ENCODE peak calls at places on chromosomes 11 and 22, in four cellular contexts. One of them, this sample, is unnamed.

GRCh38 chr11:73729594-73730206 is 31.2 kb downstream of the RAB6A start:
- DNase-seq in SK-N-SH: peak; percentile 40
- DNase-seq in GM12878: no peak
- DNase-seq in H1: peak; percentile 33
- DNase-seq in this sample: no peak

GRCh38 chr11:36211735-36212430 is 77.3 kb downstream of the COMMD9 start:
- DNase-seq in H1: no peak
- DNase-seq in SK-N-SH: peak; percentile 69
- DNase-seq in GM12878: no peak
- DNase-seq in this sample: no peak

GRCh38 chr11:86269645-86270044 is 25.1 kb downstream of the EED start:
- DNase-seq in SK-N-SH: no peak
- DNase-seq in H1: no peak
- DNase-seq in GM12878: no peak
- DNase-seq in this sample: no peak

GRCh38 chr11:95835768-95836488 is 45.6 kb downstream of the CEP57 start:
- DNase-seq in H1: peak; percentile 5
- DNase-seq in GM12878: peak; percentile 13
- DNase-seq in SK-N-SH: peak; percentile 55
- DNase-seq in this sample: no peak

GRCh38 chr11:61978703-61979661 is 11.5 kb upstream of the FTH1 start:
- DNase-seq in H1: no peak
- DNase-seq in SK-N-SH: no peak
- DNase-seq in GM12878: no peak
- DNase-seq in this sample: no peak

GRCh38 chr11:43694477-43694876 is 13.9 kb downstream of the HSD17B12 start:
- DNase-seq in H1: no peak
- DNase-seq in GM12878: no peak
- DNase-seq in SK-N-SH: no peak
- DNase-seq in this sample: no peak

GRCh38 chr11:36002196-36002595 is 58.3 kb downstream of the LDLRAD3 start:
- DNase-seq in SK-N-SH: no peak
- DNase-seq in H1: peak; percentile 9
- DNase-seq in GM12878: no peak
- DNase-seq in this sample: no peak

GRCh38 chr22:23387827-23388491 is 192.1 kb downstream of the IGLL1 start:
- DNase-seq in GM12878: no peak
- DNase-seq in H1: no peak
- DNase-seq in SK-N-SH: no peak
- DNase-seq in this sample: no peak

GRCh38 chr11:18773104-18773503 is 18.5 kb downstream of the PTPN5 start:
- DNase-seq in H1: no peak
- DNase-seq in GM12878: no peak
- DNase-seq in SK-N-SH: no peak
- DNase-seq in this sample: no peak

GRCh38 chr11:55707029-55707428 is 45.0 kb downstream of the OR4C6 start:
- DNase-seq in GM12878: peak; percentile 9
- DNase-seq in SK-N-SH: peak; percentile 16
- DNase-seq in H1: no peak
- DNase-seq in this sample: no peak

GRCh38 chr11:61626580-61627380 is 45.9 kb upstream of the SYT7 start:
- DNase-seq in SK-N-SH: no peak
- DNase-seq in GM12878: no peak
- DNase-seq in H1: no peak
- DNase-seq in this sample: no peak

DNA sequence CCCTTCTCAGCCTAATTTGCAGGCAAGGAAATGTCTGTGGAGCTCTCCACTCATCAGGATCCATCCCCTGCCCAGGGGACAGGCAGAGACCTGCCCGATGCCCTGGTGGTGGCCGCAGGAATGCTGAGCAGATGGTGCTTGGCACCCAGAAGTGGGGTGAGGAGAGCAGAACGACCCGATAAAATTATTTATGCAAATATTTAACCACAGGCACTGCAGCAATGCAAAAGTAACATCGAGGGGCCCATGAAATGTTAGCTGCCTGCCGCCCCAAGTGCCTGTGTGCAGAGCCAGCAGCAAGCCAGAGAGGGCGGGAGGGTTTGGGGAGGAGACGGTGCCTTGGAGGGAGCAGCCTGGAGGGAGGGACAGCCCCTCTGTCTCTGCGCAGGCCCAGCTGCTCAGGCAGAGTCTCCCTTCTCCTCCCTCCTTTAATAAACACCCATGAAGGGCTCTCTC is 205.5 kb downstream of the CTTN start:
- DNase-seq in GM12878: no peak
- DNase-seq in SK-N-SH: no peak
- DNase-seq in H1: no peak
- DNase-seq in this sample: no peak
- TF ChIP-seq TAF1 in GM12878: no peak
- TF ChIP-seq TAF1 in SK-N-SH: no peak
- TF ChIP-seq TAF1 in H1: no peak
- TF ChIP-seq TAF1 in this sample: no peak

GRCh38 chr11:132231656-132232173 is 861.3 kb downstream of the NTM start:
- DNase-seq in SK-N-SH: no peak
- DNase-seq in GM12878: no peak
- DNase-seq in H1: no peak
- DNase-seq in this sample: no peak

GRCh38 chr11:132226522-132226921 is 856.1 kb downstream of the NTM start:
- DNase-seq in H1: no peak
- DNase-seq in SK-N-SH: no peak
- DNase-seq in GM12878: no peak
- DNase-seq in this sample: no peak

DNA sequence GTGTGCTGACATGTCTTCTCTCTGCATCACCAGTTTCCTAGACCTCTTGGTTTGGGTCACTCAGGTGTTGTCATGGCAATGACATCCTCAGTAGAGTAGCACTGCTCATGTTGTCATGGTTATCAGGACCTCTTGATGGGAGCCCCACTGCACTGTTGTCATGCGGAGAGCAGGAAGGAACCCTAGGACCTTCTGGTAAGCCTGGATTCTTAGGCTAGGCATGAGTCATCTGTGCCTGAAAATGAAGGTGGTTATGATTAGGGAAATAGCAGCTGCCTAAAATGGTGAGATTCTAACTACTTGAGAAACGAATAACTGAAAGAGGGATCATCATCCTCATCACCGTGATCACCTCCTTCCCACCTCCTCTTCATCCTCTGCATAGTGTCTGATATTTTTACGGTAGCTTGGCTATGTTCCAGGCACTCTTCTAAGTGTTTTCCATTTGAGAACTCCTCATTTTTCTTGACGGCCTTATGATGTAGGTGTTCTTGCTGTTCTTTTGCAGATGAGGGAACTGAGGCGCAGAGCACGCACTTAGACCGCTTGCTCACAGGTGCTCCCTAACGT is 858.4 kb downstream of the NTM start:
- DNase-seq in GM12878: no peak
- DNase-seq in H1: no peak
- DNase-seq in SK-N-SH: no peak
- DNase-seq in this sample: no peak
- TF ChIP-seq POLR2AphosphoS5 in GM12878: no peak
- TF ChIP-seq POLR2AphosphoS5 in H1: no peak
- TF ChIP-seq POLR2AphosphoS5 in SK-N-SH: no peak
- TF ChIP-seq POLR2AphosphoS5 in this sample: no peak

DNA sequence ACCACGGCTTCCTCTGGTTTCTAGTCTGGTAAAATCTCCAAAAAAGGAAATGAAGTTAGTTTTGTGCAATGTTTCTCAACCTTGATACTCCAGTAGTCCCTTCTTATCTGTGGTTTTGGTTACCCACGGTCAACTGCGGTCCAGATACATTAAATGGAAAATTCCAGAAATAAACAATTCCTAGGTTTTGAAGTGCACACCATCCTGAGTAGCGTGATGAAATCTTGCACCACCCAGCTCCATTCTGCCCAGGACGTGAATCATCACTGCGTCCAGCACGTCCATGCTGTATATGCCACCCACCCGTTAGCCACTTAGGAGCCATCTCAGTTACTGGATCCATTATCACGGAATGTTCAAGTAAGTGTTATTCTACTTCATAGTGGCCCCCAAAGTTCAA is 117.0 kb downstream of the FBXO7 start:
- DNase-seq in GM12878: no peak
- DNase-seq in H1: no peak
- DNase-seq in SK-N-SH: no peak
- DNase-seq in this sample: no peak
- TF ChIP-seq TAF1 in GM12878: no peak
- TF ChIP-seq TAF1 in H1: no peak
- TF ChIP-seq TAF1 in SK-N-SH: no peak
- TF ChIP-seq TAF1 in this sample: no peak

GRCh38 chr11:1916986-1917522 is 2.4 kb upstream of the TNNT3 start:
- DNase-seq in H1: no peak
- DNase-seq in GM12878: no peak
- DNase-seq in SK-N-SH: no peak
- DNase-seq in this sample: peak; percentile 46

GRCh38 chr11:1916132-1916985 is 3.1 kb upstream of the TNNT3 start:
- DNase-seq in H1: no peak
- DNase-seq in SK-N-SH: no peak
- DNase-seq in GM12878: peak; percentile 9
- DNase-seq in this sample: peak; percentile 57

GRCh38 chr11:1918436-1919315 is 827 bp upstream of the TNNT3 start:
- DNase-seq in GM12878: no peak
- DNase-seq in H1: no peak
- DNase-seq in SK-N-SH: peak; percentile 38
- DNase-seq in this sample: peak; percentile 31

GRCh38 chr11:1919428-1920127 is at the start of gene TNNT3:
- DNase-seq in GM12878: no peak
- DNase-seq in H1: no peak
- DNase-seq in SK-N-SH: peak; percentile 38
- DNase-seq in this sample: peak; percentile 35

GRCh38 chr11:1917523-1918435 is 1.7 kb upstream of the TNNT3 start:
- DNase-seq in GM12878: no peak
- DNase-seq in SK-N-SH: peak; percentile 59
- DNase-seq in H1: no peak
- DNase-seq in this sample: peak; percentile 60
- TF ChIP-seq POLR2AphosphoS5 in GM12878: no peak
- TF ChIP-seq POLR2AphosphoS5 in SK-N-SH: no peak
- TF ChIP-seq POLR2AphosphoS5 in H1: no peak
- TF ChIP-seq POLR2AphosphoS5 in this sample: no peak

DNA sequence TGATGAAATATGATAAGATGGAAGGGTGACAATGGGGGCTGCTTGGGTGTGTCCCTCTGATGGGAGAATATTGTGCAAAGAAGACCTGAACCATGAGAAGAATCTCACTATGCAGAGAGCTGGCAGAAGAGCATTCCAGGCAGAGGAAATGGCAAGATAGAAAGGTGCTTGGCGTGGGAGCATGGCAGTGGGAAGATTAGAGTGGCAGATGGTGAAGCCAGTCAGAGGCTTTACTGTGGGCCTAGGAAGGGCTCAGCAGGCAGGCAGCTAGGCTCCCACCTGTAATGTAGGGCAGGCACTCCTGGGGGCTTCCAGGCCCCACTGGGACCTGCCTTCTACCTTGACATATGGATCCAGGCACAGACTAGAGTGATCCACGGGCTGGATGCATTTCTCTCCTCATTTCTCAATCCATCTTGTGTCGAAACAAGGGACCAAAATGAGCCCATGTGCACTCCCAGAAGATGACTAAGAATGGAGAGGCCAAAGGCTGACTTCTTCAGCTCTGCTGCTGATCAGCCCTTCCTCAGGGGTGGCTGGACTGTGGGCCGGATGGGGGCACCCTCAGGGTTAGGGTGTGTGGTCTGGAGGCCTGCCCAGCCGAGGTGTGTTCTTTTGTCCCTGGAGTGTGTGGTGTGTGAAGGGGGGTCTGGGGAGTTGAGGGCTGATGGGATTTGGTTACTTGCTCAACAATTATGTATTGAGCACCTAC is 88.3 kb downstream of the TSPAN18 start:
- DNase-seq in SK-N-SH: no peak
- DNase-seq in H1: no peak
- DNase-seq in GM12878: no peak
- DNase-seq in this sample: no peak
- TF ChIP-seq TAF1 in SK-N-SH: no peak
- TF ChIP-seq TAF1 in H1: no peak
- TF ChIP-seq TAF1 in GM12878: no peak
- TF ChIP-seq TAF1 in this sample: no peak

GRCh38 chr22:19871023-19871844 is 16.6 kb upstream of the GNB1L start:
- DNase-seq in SK-N-SH: no peak
- DNase-seq in H1: no peak
- DNase-seq in GM12878: no peak
- DNase-seq in this sample: no peak
- TF ChIP-seq POLR2AphosphoS5 in SK-N-SH: no peak
- TF ChIP-seq POLR2AphosphoS5 in H1: no peak
- TF ChIP-seq POLR2AphosphoS5 in GM12878: no peak
- TF ChIP-seq POLR2AphosphoS5 in this sample: no peak

This sample was measured in GM12892.